ENCODE peak calls at places on chromosomes 12 and 14, in six cellular contexts. One of them, this sample, is unnamed.

GRCh38 chr14:42335918-42336317 is 729.2 kb downstream of the LRFN5 start:
- DNase-seq in IMR-90: no peak
- DNase-seq in psoas muscle: no peak
- DNase-seq in Peyer's patch: no peak
- DNase-seq in PC-9: no peak
- DNase-seq in fibroblast of lung: no peak
- DNase-seq in this sample: no peak

GRCh38 chr12:105523164-105524057 is 192.9 kb downstream of the C12orf75 start:
- DNase-seq in psoas muscle: peak
- DNase-seq in fibroblast of lung: peak
- DNase-seq in PC-9: peak
- DNase-seq in IMR-90: peak
- DNase-seq in Peyer's patch: no peak
- DNase-seq in this sample: no peak

GRCh38 chr12:91507754-91508153 is 325.1 kb upstream of the DCN start:
- DNase-seq in IMR-90: no peak
- DNase-seq in Peyer's patch: no peak
- DNase-seq in fibroblast of lung: peak
- DNase-seq in psoas muscle: no peak
- DNase-seq in PC-9: no peak
- DNase-seq in this sample: no peak

GRCh38 chr14:70886421-70887206 is 20.6 kb upstream of the PCNX1 start:
- DNase-seq in PC-9: no peak
- DNase-seq in Peyer's patch: peak
- DNase-seq in IMR-90: no peak
- DNase-seq in fibroblast of lung: no peak
- DNase-seq in psoas muscle: no peak
- DNase-seq in this sample: no peak

GRCh38 chr12:97960741-97961608 is 498.4 kb downstream of the RMST start:
- DNase-seq in psoas muscle: no peak
- DNase-seq in IMR-90: no peak
- DNase-seq in PC-9: peak
- DNase-seq in fibroblast of lung: peak
- DNase-seq in Peyer's patch: no peak
- DNase-seq in this sample: no peak

GRCh38 chr12:112839386-112839972 is 47.9 kb downstream of the RPH3A start:
- DNase-seq in fibroblast of lung: peak
- DNase-seq in IMR-90: peak
- DNase-seq in Peyer's patch: no peak
- DNase-seq in PC-9: peak
- DNase-seq in psoas muscle: no peak
- DNase-seq in this sample: peak

GRCh38 chr12:102171951-102172350 is 25.7 kb downstream of the PMCH start:
- DNase-seq in PC-9: no peak
- DNase-seq in Peyer's patch: no peak
- DNase-seq in fibroblast of lung: no peak
- DNase-seq in IMR-90: peak
- DNase-seq in psoas muscle: no peak
- DNase-seq in this sample: no peak

GRCh38 chr12:93982847-93983315 is 165.5 kb upstream of the PLXNC1 start:
- DNase-seq in fibroblast of lung: peak
- DNase-seq in psoas muscle: no peak
- DNase-seq in Peyer's patch: no peak
- DNase-seq in PC-9: no peak
- DNase-seq in IMR-90: peak
- DNase-seq in this sample: peak

GRCh38 chr14:38238881-38239280 is 17.0 kb downstream of the CLEC14A start:
- DNase-seq in psoas muscle: no peak
- DNase-seq in fibroblast of lung: peak
- DNase-seq in PC-9: no peak
- DNase-seq in IMR-90: no peak
- DNase-seq in Peyer's patch: no peak
- DNase-seq in this sample: no peak

GRCh38 chr12:95622879-95623278 is 71.6 kb upstream of the USP44 start:
- DNase-seq in Peyer's patch: no peak
- DNase-seq in psoas muscle: no peak
- DNase-seq in fibroblast of lung: no peak
- DNase-seq in IMR-90: no peak
- DNase-seq in PC-9: no peak
- DNase-seq in this sample: no peak

GRCh38 chr12:49296034-49296835 is 1.3 kb downstream of the PRPH start:
- DNase-seq in PC-9: peak
- DNase-seq in fibroblast of lung: no peak
- DNase-seq in IMR-90: no peak
- DNase-seq in psoas muscle: peak
- DNase-seq in Peyer's patch: peak
- DNase-seq in this sample: no peak

GRCh38 chr12:76649091-76649490 is 89.5 kb upstream of the OSBPL8 start:
- DNase-seq in IMR-90: no peak
- DNase-seq in Peyer's patch: no peak
- DNase-seq in fibroblast of lung: no peak
- DNase-seq in PC-9: no peak
- DNase-seq in psoas muscle: no peak
- DNase-seq in this sample: no peak

GRCh38 chr12:7642287-7642686 is 23.4 kb downstream of the APOBEC1 start:
- DNase-seq in fibroblast of lung: no peak
- DNase-seq in PC-9: no peak
- DNase-seq in psoas muscle: no peak
- DNase-seq in IMR-90: no peak
- DNase-seq in Peyer's patch: no peak
- DNase-seq in this sample: no peak

GRCh38 chr14:96762650-96763049 is 34.5 kb upstream of the VRK1 start:
- DNase-seq in PC-9: no peak
- DNase-seq in psoas muscle: no peak
- DNase-seq in Peyer's patch: no peak
- DNase-seq in fibroblast of lung: peak
- DNase-seq in IMR-90: peak
- DNase-seq in this sample: peak

GRCh38 chr14:68966872-68967301 is 12.2 kb downstream of the ACTN1 start:
- DNase-seq in Peyer's patch: no peak
- DNase-seq in fibroblast of lung: no peak
- DNase-seq in IMR-90: no peak
- DNase-seq in psoas muscle: no peak
- DNase-seq in PC-9: peak
- DNase-seq in this sample: no peak

GRCh38 chr12:97283297-97283696 is 179.3 kb upstream of the RMST start:
- DNase-seq in Peyer's patch: no peak
- DNase-seq in PC-9: no peak
- DNase-seq in IMR-90: no peak
- DNase-seq in fibroblast of lung: no peak
- DNase-seq in psoas muscle: no peak
- DNase-seq in this sample: no peak

GRCh38 chr12:68755536-68756243 is 9.7 kb downstream of the SLC35E3 start:
- DNase-seq in fibroblast of lung: no peak
- DNase-seq in psoas muscle: no peak
- DNase-seq in IMR-90: no peak
- DNase-seq in Peyer's patch: no peak
- DNase-seq in PC-9: no peak
- DNase-seq in this sample: no peak

GRCh38 chr12:88310069-88310468 is 168.0 kb downstream of the TMTC3 start:
- DNase-seq in IMR-90: peak
- DNase-seq in Peyer's patch: no peak
- DNase-seq in fibroblast of lung: peak
- DNase-seq in PC-9: no peak
- DNase-seq in psoas muscle: peak
- DNase-seq in this sample: peak

GRCh38 chr12:47411961-47412360 is 293.9 kb downstream of the RPAP3 start:
- DNase-seq in fibroblast of lung: peak
- DNase-seq in IMR-90: peak
- DNase-seq in PC-9: no peak
- DNase-seq in Peyer's patch: no peak
- DNase-seq in psoas muscle: no peak
- DNase-seq in this sample: no peak

GRCh38 chr12:25725874-25726273 is 172.8 kb upstream of the LMNTD1 start:
- DNase-seq in IMR-90: peak
- DNase-seq in Peyer's patch: no peak
- DNase-seq in fibroblast of lung: peak
- DNase-seq in PC-9: no peak
- DNase-seq in psoas muscle: no peak
- DNase-seq in this sample: no peak

GRCh38 chr14:102171173-102172020 is 31.7 kb downstream of the WDR20 start:
- DNase-seq in PC-9: no peak
- DNase-seq in Peyer's patch: no peak
- DNase-seq in IMR-90: peak
- DNase-seq in fibroblast of lung: no peak
- DNase-seq in psoas muscle: no peak
- DNase-seq in this sample: no peak
- H3K27ac ChIP-seq in PC-9: peak
- H3K27ac ChIP-seq in Peyer's patch: no peak
- H3K27ac ChIP-seq in IMR-90: no peak
- H3K27ac ChIP-seq in fibroblast of lung: no peak
- H3K27ac ChIP-seq in psoas muscle: no peak
- H3K27ac ChIP-seq in this sample: no peak

DNA sequence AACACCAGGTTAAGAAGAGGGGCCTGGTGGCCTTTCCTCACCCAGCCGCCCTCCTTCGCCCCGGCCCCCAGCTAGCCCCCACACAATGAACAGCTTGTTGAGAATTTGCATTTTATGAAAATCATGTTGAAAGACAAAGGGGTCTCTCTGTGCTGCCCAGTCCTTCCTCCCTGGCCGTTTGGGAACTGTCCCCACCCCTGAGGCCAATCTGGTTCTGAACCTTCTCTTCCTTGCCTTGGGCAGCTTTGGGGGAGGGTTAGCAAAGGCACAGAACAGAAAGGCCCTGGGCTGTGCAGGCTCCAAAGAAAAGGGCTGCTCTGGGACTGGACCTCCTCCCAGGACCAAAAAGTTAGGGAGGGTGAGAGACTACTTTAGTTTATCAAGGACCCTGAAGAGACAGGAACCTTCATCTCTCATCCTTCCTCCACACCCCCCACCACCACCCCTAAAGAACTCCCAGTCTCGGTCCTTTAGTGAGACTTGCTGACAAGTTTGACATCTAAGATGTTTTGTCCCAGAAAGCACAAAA is 1.3 kb downstream of the TAMALIN start:
- DNase-seq in Peyer's patch: no peak
- DNase-seq in psoas muscle: peak
- DNase-seq in PC-9: no peak
- DNase-seq in fibroblast of lung: no peak
- DNase-seq in IMR-90: no peak
- DNase-seq in this sample: no peak
- H3K27ac ChIP-seq in Peyer's patch: peak
- H3K27ac ChIP-seq in psoas muscle: peak
- H3K27ac ChIP-seq in PC-9: no peak
- H3K27ac ChIP-seq in fibroblast of lung: no peak
- H3K27ac ChIP-seq in IMR-90: no peak
- H3K27ac ChIP-seq in this sample: no peak

GRCh38 chr14:22382955-22383354 is 206.1 kb downstream of the DAD1 start:
- DNase-seq in Peyer's patch: no peak
- DNase-seq in psoas muscle: no peak
- DNase-seq in fibroblast of lung: no peak
- DNase-seq in PC-9: no peak
- DNase-seq in IMR-90: no peak
- DNase-seq in this sample: no peak
- H3K27ac ChIP-seq in Peyer's patch: no peak
- H3K27ac ChIP-seq in psoas muscle: no peak
- H3K27ac ChIP-seq in fibroblast of lung: no peak
- H3K27ac ChIP-seq in PC-9: no peak
- H3K27ac ChIP-seq in IMR-90: no peak
- H3K27ac ChIP-seq in this sample: no peak

GRCh38 chr14:74963705-74964271 is 8.4 kb upstream of the PGF start:
- DNase-seq in IMR-90: peak
- DNase-seq in psoas muscle: peak
- DNase-seq in Peyer's patch: no peak
- DNase-seq in PC-9: peak
- DNase-seq in fibroblast of lung: peak
- DNase-seq in this sample: no peak
- H3K27ac ChIP-seq in IMR-90: no peak
- H3K27ac ChIP-seq in psoas muscle: peak
- H3K27ac ChIP-seq in Peyer's patch: no peak
- H3K27ac ChIP-seq in PC-9: no peak
- H3K27ac ChIP-seq in fibroblast of lung: no peak
- H3K27ac ChIP-seq in this sample: peak

GRCh38 chr14:64721391-64721791 is 17.2 kb downstream of the PLEKHG3 start:
- DNase-seq in PC-9: peak
- DNase-seq in Peyer's patch: no peak
- DNase-seq in fibroblast of lung: peak
- DNase-seq in IMR-90: peak
- DNase-seq in psoas muscle: peak
- DNase-seq in this sample: no peak

GRCh38 chr14:64719601-64720000 is 15.4 kb downstream of the PLEKHG3 start:
- DNase-seq in PC-9: no peak
- DNase-seq in fibroblast of lung: no peak
- DNase-seq in psoas muscle: no peak
- DNase-seq in Peyer's patch: no peak
- DNase-seq in IMR-90: no peak
- DNase-seq in this sample: no peak

GRCh38 chr14:64717870-64718269 is 13.6 kb downstream of the PLEKHG3 start:
- DNase-seq in PC-9: peak
- DNase-seq in fibroblast of lung: peak
- DNase-seq in psoas muscle: no peak
- DNase-seq in Peyer's patch: no peak
- DNase-seq in IMR-90: peak
- DNase-seq in this sample: no peak

GRCh38 chr14:64720190-64720589 is 16.0 kb downstream of the PLEKHG3 start:
- DNase-seq in fibroblast of lung: peak
- DNase-seq in Peyer's patch: no peak
- DNase-seq in PC-9: peak
- DNase-seq in psoas muscle: peak
- DNase-seq in IMR-90: peak
- DNase-seq in this sample: peak

DNA sequence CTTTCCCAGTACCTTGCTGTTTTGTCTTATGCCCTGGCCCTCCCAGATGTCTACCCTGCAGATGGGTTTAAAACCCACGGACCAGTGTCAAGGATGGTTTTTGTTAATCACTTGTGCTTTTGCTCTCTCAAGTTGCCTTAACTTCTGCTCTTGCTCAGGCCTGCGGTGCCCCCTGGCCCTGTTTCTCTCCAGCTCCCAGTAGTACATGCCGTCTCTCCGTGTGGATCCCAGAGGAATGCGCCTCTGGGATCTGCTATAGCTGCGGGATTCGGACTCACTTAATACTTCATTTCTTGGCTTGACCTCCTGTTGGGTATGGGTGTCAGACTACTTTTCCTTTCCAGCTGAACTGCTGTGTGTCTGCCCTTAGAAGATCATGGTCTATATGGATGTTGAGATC is 14.5 kb downstream of the PLEKHG3 start:
- DNase-seq in PC-9: no peak
- DNase-seq in Peyer's patch: no peak
- DNase-seq in psoas muscle: no peak
- DNase-seq in IMR-90: no peak
- DNase-seq in fibroblast of lung: no peak
- DNase-seq in this sample: no peak
- H3K27ac ChIP-seq in PC-9: peak
- H3K27ac ChIP-seq in Peyer's patch: peak
- H3K27ac ChIP-seq in psoas muscle: no peak
- H3K27ac ChIP-seq in IMR-90: no peak
- H3K27ac ChIP-seq in fibroblast of lung: no peak
- H3K27ac ChIP-seq in this sample: peak

This sample was measured in epithelial cell of prostate.